ENCODE peak calls at places on chromosomes 1 and 21, in four cellular contexts. K is fibroblast of lung, C is HL-60, L is dermis blood vessel endothelial cell. R is an unnamed sample.

GRCh38 chr1:198171667-198172294 is 15.0 kb downstream of the NEK7 start:
- DNase-seq in K (no peak), C (no peak), L (peak; percentile 24), R (no peak)

GRCh38 chr1:223748773-223749733 is 36.7 kb downstream of the CAPN2 start:
- DNase-seq in K (peak; percentile 66), C (peak; percentile 42), L (peak; percentile 77), R (no peak)

GRCh38 chr1:93313026-93313425 is 32.7 kb upstream of the DR1 start:
- DNase-seq in K (no peak), C (no peak), L (no peak), R (no peak)

GRCh38 chr1:198549863-198550262 is 9.4 kb upstream of the ATP6V1G3 start:
- DNase-seq in K (no peak), C (no peak), L (no peak), R (no peak)

GRCh38 chr21:19810779-19811178 is 1187.4 kb upstream of the NCAM2 start:
- DNase-seq in K (peak; percentile 26), C (no peak), L (no peak), R (no peak)

GRCh38 chr1:65321879-65322278 is 12.5 kb downstream of the DNAJC6 start:
- DNase-seq in K (no peak), C (no peak), L (no peak), R (no peak)

GRCh38 chr1:161304927-161305871 is 4.6 kb downstream of the MPZ start:
- DNase-seq in K (no peak), C (no peak), L (no peak), R (no peak)

GRCh38 chr1:186374313-186375151 is 521 bp downstream of the TPR start:
- DNase-seq in K (peak; percentile 42), C (peak; percentile 41), L (peak; percentile 60), R (no peak)

GRCh38 chr1:213538251-213538650 is 449.5 kb upstream of the PROX1 start:
- DNase-seq in K (no peak), C (no peak), L (no peak), R (no peak)

GRCh38 chr1:45348966-45349677 is 8.9 kb upstream of the MUTYH start:
- DNase-seq in K (no peak), C (no peak), L (no peak), R (no peak)

GRCh38 chr1:161994153-161994814 is 29.4 kb downstream of the OLFML2B start:
- DNase-seq in K (peak; percentile 55), C (no peak), L (no peak), R (no peak)

GRCh38 chr1:29838738-29839320 is 602.5 kb downstream of the PTPRU start:
- DNase-seq in K (no peak), C (no peak), L (no peak), R (no peak)

R was measured in HS-27A.